ENCODE peak calls at places on chromosome 22, in eight cellular contexts. One of them, this sample, is unnamed.

GRCh38 chr22:43092085-43092484 is 2.9 kb upstream of the TTLL1 start:
- DNase-seq in neuronal stem cell: no peak
- DNase-seq in aorta: no peak
- DNase-seq in GM04504: no peak
- DNase-seq in AG08396: no peak
- DNase-seq in fibroblast of the conjunctiva: no peak
- DNase-seq in thyroid gland: no peak
- DNase-seq in C1 segment of cervical spinal cord: no peak
- DNase-seq in this sample: no peak

GRCh38 chr22:26667140-26667539 is 9.8 kb downstream of the MIAT start:
- DNase-seq in neuronal stem cell: no peak
- DNase-seq in aorta: no peak
- DNase-seq in GM04504: no peak
- DNase-seq in AG08396: no peak
- DNase-seq in fibroblast of the conjunctiva: no peak
- DNase-seq in thyroid gland: no peak
- DNase-seq in C1 segment of cervical spinal cord: no peak
- DNase-seq in this sample: no peak

GRCh38 chr22:20803696-20804324 is 29.9 kb downstream of the SERPIND1 start:
- DNase-seq in neuronal stem cell: peak; percentile 20
- DNase-seq in aorta: no peak
- DNase-seq in GM04504: no peak
- DNase-seq in AG08396: peak; percentile 51
- DNase-seq in fibroblast of the conjunctiva: no peak
- DNase-seq in thyroid gland: peak; percentile 9
- DNase-seq in C1 segment of cervical spinal cord: no peak
- DNase-seq in this sample: no peak

GRCh38 chr22:31490496-31490925 is 869 bp upstream of the EIF4ENIF1 start:
- DNase-seq in neuronal stem cell: peak; percentile 26
- DNase-seq in aorta: no peak
- DNase-seq in GM04504: peak; percentile 36
- DNase-seq in AG08396: peak; percentile 79
- DNase-seq in fibroblast of the conjunctiva: peak; percentile 33
- DNase-seq in thyroid gland: peak; percentile 43
- DNase-seq in C1 segment of cervical spinal cord: peak; percentile 25
- DNase-seq in this sample: peak; percentile 44

GRCh38 chr22:26464312-26464711 is 19.3 kb downstream of the HPS4 start:
- DNase-seq in neuronal stem cell: no peak
- DNase-seq in aorta: no peak
- DNase-seq in GM04504: peak; percentile 81
- DNase-seq in AG08396: no peak
- DNase-seq in fibroblast of the conjunctiva: peak; percentile 26
- DNase-seq in thyroid gland: no peak
- DNase-seq in C1 segment of cervical spinal cord: no peak
- DNase-seq in this sample: no peak

GRCh38 chr22:21652010-21652546 is 10.0 kb downstream of the SDF2L1 start:
- DNase-seq in neuronal stem cell: peak; percentile 91
- DNase-seq in aorta: peak; percentile 96
- DNase-seq in GM04504: peak; percentile 67
- DNase-seq in AG08396: peak; percentile 96
- DNase-seq in fibroblast of the conjunctiva: peak; percentile 63
- DNase-seq in thyroid gland: peak; percentile 87
- DNase-seq in C1 segment of cervical spinal cord: peak; percentile 18
- DNase-seq in this sample: peak; percentile 76

GRCh38 chr22:38830026-38830844 is 13.6 kb downstream of the NPTXR start:
- DNase-seq in neuronal stem cell: no peak
- DNase-seq in aorta: peak; percentile 63
- DNase-seq in GM04504: no peak
- DNase-seq in AG08396: no peak
- DNase-seq in fibroblast of the conjunctiva: no peak
- DNase-seq in thyroid gland: no peak
- DNase-seq in C1 segment of cervical spinal cord: no peak
- DNase-seq in this sample: no peak

GRCh38 chr22:22759889-22760546 is 115.6 kb downstream of the GGTLC2 start:
- DNase-seq in neuronal stem cell: no peak
- DNase-seq in aorta: no peak
- DNase-seq in GM04504: no peak
- DNase-seq in AG08396: no peak
- DNase-seq in fibroblast of the conjunctiva: no peak
- DNase-seq in thyroid gland: no peak
- DNase-seq in C1 segment of cervical spinal cord: no peak
- DNase-seq in this sample: no peak

GRCh38 chr22:33853200-33854097 is 66.8 kb downstream of the LARGE1 start:
- DNase-seq in neuronal stem cell: no peak
- DNase-seq in aorta: peak; percentile 83
- DNase-seq in GM04504: peak; percentile 56
- DNase-seq in AG08396: peak; percentile 87
- DNase-seq in fibroblast of the conjunctiva: peak; percentile 13
- DNase-seq in thyroid gland: peak; percentile 77
- DNase-seq in C1 segment of cervical spinal cord: peak; percentile 21
- DNase-seq in this sample: peak; percentile 62

GRCh38 chr22:17086301-17086700 is 1.5 kb downstream of the IL17RA start:
- DNase-seq in neuronal stem cell: no peak
- DNase-seq in aorta: peak; percentile 34
- DNase-seq in GM04504: no peak
- DNase-seq in AG08396: no peak
- DNase-seq in fibroblast of the conjunctiva: no peak
- DNase-seq in thyroid gland: no peak
- DNase-seq in C1 segment of cervical spinal cord: no peak
- DNase-seq in this sample: no peak

GRCh38 chr22:24871611-24872205 is 65.7 kb downstream of the SGSM1 start:
- DNase-seq in neuronal stem cell: no peak
- DNase-seq in aorta: no peak
- DNase-seq in GM04504: no peak
- DNase-seq in AG08396: no peak
- DNase-seq in fibroblast of the conjunctiva: no peak
- DNase-seq in thyroid gland: no peak
- DNase-seq in C1 segment of cervical spinal cord: no peak
- DNase-seq in this sample: no peak

GRCh38 chr22:47193606-47194316 is 431.3 kb downstream of the TBC1D22A start:
- DNase-seq in neuronal stem cell: no peak
- DNase-seq in aorta: peak; percentile 45
- DNase-seq in GM04504: no peak
- DNase-seq in AG08396: no peak
- DNase-seq in fibroblast of the conjunctiva: no peak
- DNase-seq in thyroid gland: peak; percentile 1
- DNase-seq in C1 segment of cervical spinal cord: no peak
- DNase-seq in this sample: no peak

GRCh38 chr22:47322854-47323253 is 560.4 kb downstream of the TBC1D22A start:
- DNase-seq in neuronal stem cell: no peak
- DNase-seq in aorta: no peak
- DNase-seq in GM04504: no peak
- DNase-seq in AG08396: no peak
- DNase-seq in fibroblast of the conjunctiva: no peak
- DNase-seq in thyroid gland: no peak
- DNase-seq in C1 segment of cervical spinal cord: no peak
- DNase-seq in this sample: no peak

GRCh38 chr22:36180038-36180880 is 19.7 kb upstream of the APOL3 start:
- DNase-seq in neuronal stem cell: peak; percentile 57
- DNase-seq in aorta: peak; percentile 95
- DNase-seq in GM04504: no peak
- DNase-seq in AG08396: peak; percentile 82
- DNase-seq in fibroblast of the conjunctiva: peak; percentile 43
- DNase-seq in thyroid gland: peak; percentile 79
- DNase-seq in C1 segment of cervical spinal cord: no peak
- DNase-seq in this sample: peak; percentile 28

GRCh38 chr22:50522806-50523438 is 2.5 kb downstream of the SCO2 start:
- DNase-seq in neuronal stem cell: no peak
- DNase-seq in aorta: no peak
- DNase-seq in GM04504: no peak
- DNase-seq in AG08396: no peak
- DNase-seq in fibroblast of the conjunctiva: no peak
- DNase-seq in thyroid gland: no peak
- DNase-seq in C1 segment of cervical spinal cord: no peak
- DNase-seq in this sample: no peak

GRCh38 chr22:29079218-29079901 is 6.5 kb downstream of the KREMEN1 start:
- DNase-seq in neuronal stem cell: no peak
- DNase-seq in aorta: no peak
- DNase-seq in GM04504: no peak
- DNase-seq in AG08396: no peak
- DNase-seq in fibroblast of the conjunctiva: no peak
- DNase-seq in thyroid gland: no peak
- DNase-seq in C1 segment of cervical spinal cord: no peak
- DNase-seq in this sample: no peak

GRCh38 chr22:33575041-33575440 is 345.2 kb downstream of the LARGE1 start:
- DNase-seq in neuronal stem cell: no peak
- DNase-seq in aorta: no peak
- DNase-seq in GM04504: no peak
- DNase-seq in AG08396: no peak
- DNase-seq in fibroblast of the conjunctiva: no peak
- DNase-seq in thyroid gland: no peak
- DNase-seq in C1 segment of cervical spinal cord: no peak
- DNase-seq in this sample: no peak

GRCh38 chr22:50490531-50491308 is 4.1 kb downstream of the MIOX start:
- DNase-seq in neuronal stem cell: no peak
- DNase-seq in aorta: no peak
- DNase-seq in GM04504: no peak
- DNase-seq in AG08396: no peak
- DNase-seq in fibroblast of the conjunctiva: no peak
- DNase-seq in thyroid gland: peak; percentile 78
- DNase-seq in C1 segment of cervical spinal cord: no peak
- DNase-seq in this sample: no peak

GRCh38 chr22:28907311-28908008 is 24.1 kb downstream of the ZNRF3 start:
- DNase-seq in neuronal stem cell: no peak
- DNase-seq in aorta: peak; percentile 25
- DNase-seq in GM04504: no peak
- DNase-seq in AG08396: no peak
- DNase-seq in fibroblast of the conjunctiva: no peak
- DNase-seq in thyroid gland: no peak
- DNase-seq in C1 segment of cervical spinal cord: no peak
- DNase-seq in this sample: no peak

GRCh38 chr22:27391092-27391770 is 410.3 kb downstream of the MN1 start:
- DNase-seq in neuronal stem cell: no peak
- DNase-seq in aorta: peak; percentile 83
- DNase-seq in GM04504: no peak
- DNase-seq in AG08396: no peak
- DNase-seq in fibroblast of the conjunctiva: no peak
- DNase-seq in thyroid gland: peak; percentile 51
- DNase-seq in C1 segment of cervical spinal cord: no peak
- DNase-seq in this sample: no peak

GRCh38 chr22:45226681-45227186 is 14.0 kb downstream of the KIAA0930 start:
- DNase-seq in neuronal stem cell: no peak
- DNase-seq in aorta: peak; percentile 73
- DNase-seq in GM04504: peak; percentile 54
- DNase-seq in AG08396: peak; percentile 33
- DNase-seq in fibroblast of the conjunctiva: no peak
- DNase-seq in thyroid gland: peak; percentile 61
- DNase-seq in C1 segment of cervical spinal cord: no peak
- DNase-seq in this sample: no peak

GRCh38 chr22:39252461-39253391 is 7.9 kb upstream of the PDGFB start:
- DNase-seq in neuronal stem cell: no peak
- DNase-seq in aorta: no peak
- DNase-seq in GM04504: no peak
- DNase-seq in AG08396: no peak
- DNase-seq in fibroblast of the conjunctiva: no peak
- DNase-seq in thyroid gland: no peak
- DNase-seq in C1 segment of cervical spinal cord: no peak
- DNase-seq in this sample: no peak

GRCh38 chr22:44455151-44455962 is 42.7 kb downstream of the RTL6 start:
- DNase-seq in neuronal stem cell: no peak
- DNase-seq in aorta: peak; percentile 76
- DNase-seq in GM04504: no peak
- DNase-seq in AG08396: no peak
- DNase-seq in fibroblast of the conjunctiva: no peak
- DNase-seq in thyroid gland: no peak
- DNase-seq in C1 segment of cervical spinal cord: no peak
- DNase-seq in this sample: no peak

GRCh38 chr22:46150615-46151423 is 493 bp downstream of the PPARA start:
- DNase-seq in neuronal stem cell: peak; percentile 29
- DNase-seq in aorta: peak; percentile 82
- DNase-seq in GM04504: no peak
- DNase-seq in AG08396: no peak
- DNase-seq in fibroblast of the conjunctiva: no peak
- DNase-seq in thyroid gland: peak; percentile 37
- DNase-seq in C1 segment of cervical spinal cord: no peak
- DNase-seq in this sample: peak; percentile 55

GRCh38 chr22:44543781-44544181 is 45.7 kb upstream of the RTL6 start:
- DNase-seq in neuronal stem cell: no peak
- DNase-seq in aorta: no peak
- DNase-seq in GM04504: no peak
- DNase-seq in AG08396: no peak
- DNase-seq in fibroblast of the conjunctiva: no peak
- DNase-seq in thyroid gland: no peak
- DNase-seq in C1 segment of cervical spinal cord: no peak
- DNase-seq in this sample: no peak

GRCh38 chr22:18057568-18058209 is 20.1 kb upstream of the PEX26 start:
- DNase-seq in neuronal stem cell: no peak
- DNase-seq in aorta: peak; percentile 86
- DNase-seq in GM04504: peak; percentile 95
- DNase-seq in AG08396: peak; percentile 84
- DNase-seq in fibroblast of the conjunctiva: peak; percentile 97
- DNase-seq in thyroid gland: peak; percentile 51
- DNase-seq in C1 segment of cervical spinal cord: peak; percentile 56
- DNase-seq in this sample: no peak

GRCh38 chr22:29385748-29386147 is 2.6 kb downstream of the AP1B1 start:
- DNase-seq in neuronal stem cell: no peak
- DNase-seq in aorta: no peak
- DNase-seq in GM04504: no peak
- DNase-seq in AG08396: no peak
- DNase-seq in fibroblast of the conjunctiva: no peak
- DNase-seq in thyroid gland: peak; percentile 68
- DNase-seq in C1 segment of cervical spinal cord: peak; percentile 9
- DNase-seq in this sample: no peak

This sample was measured in frontal cortex.